ENCODE peak calls at places on chromosomes 12 and 14, in four cellular contexts. F, Q, W and Y are unnamed samples.

GRCh38 chr14:72888636-72889201 is 5.2 kb downstream of the DPF3 start:
- DNase-seq in F (no peak), W (no peak), Q (no peak), Y (no peak)

GRCh38 chr12:52167578-52167977 is 24.2 kb downstream of the KRT80 start:
- DNase-seq in W (no peak), F (no peak), Q (no peak), Y (no peak)

GRCh38 chr14:50045039-50045711 is 71.2 kb downstream of the VCPKMT start:
- DNase-seq in Q (peak; percentile 48), W (peak; percentile 82), F (no peak), Y (no peak)

GRCh38 chr12:108966378-108967151 is 54.3 kb downstream of the SVOP start:
- DNase-seq in W (no peak), F (no peak), Q (no peak), Y (no peak)

GRCh38 chr12:124621296-124621660 is 53.9 kb upstream of the NCOR2 start:
- DNase-seq in W (no peak), F (no peak), Q (no peak), Y (peak; percentile 38)

GRCh38 chr14:86013663-86014062 is 483.7 kb downstream of the FLRT2 start:
- DNase-seq in F (no peak), Q (no peak), W (peak; percentile 46), Y (no peak)

GRCh38 chr14:75562048-75562447 is 16.4 kb upstream of the FLVCR2 start:
- DNase-seq in W (no peak), Q (no peak), F (no peak), Y (no peak)

GRCh38 chr12:88952543-88952942 is 372.3 kb upstream of the KITLG start:
- DNase-seq in F (no peak), Q (no peak), W (peak; percentile 15), Y (no peak)

GRCh38 chr12:2183556-2184541 is 131.1 kb downstream of the CACNA1C start:
- DNase-seq in W (peak; percentile 11), F (no peak), Q (no peak), Y (no peak)

GRCh38 chr12:5756443-5756842 is 188.6 kb downstream of the ANO2 start:
- DNase-seq in W (no peak), Q (no peak), F (no peak), Y (no peak)

GRCh38 chr12:65993173-65993572 is 137.4 kb downstream of the LLPH start:
- DNase-seq in W (no peak), Q (no peak), F (no peak), Y (no peak)

GRCh38 chr12:164207-164606 is 49.8 kb downstream of the SLC6A12 start:
- DNase-seq in W (no peak), Q (peak; percentile 19), F (no peak), Y (no peak)

GRCh38 chr14:42556551-42556950 is 949.9 kb downstream of the LRFN5 start:
- DNase-seq in W (no peak), Q (no peak), F (no peak), Y (no peak)

GRCh38 chr12:49126852-49127763 is 4.1 kb downstream of the TUBA1B start:
- DNase-seq in W (no peak), F (no peak), Q (peak; percentile 51), Y (no peak)

GRCh38 chr14:58100735-58101368 is 51.2 kb downstream of the ARMH4 start:
- DNase-seq in Q (no peak), F (no peak), W (no peak), Y (no peak)

GRCh38 chr14:54355698-54356097 is 41.1 kb upstream of the CDKN3 start:
- DNase-seq in F (no peak), W (no peak), Q (no peak), Y (no peak)

GRCh38 chr14:58817846-58818245 is 180.1 kb downstream of the DACT1 start:
- DNase-seq in Q (no peak), F (no peak), W (no peak), Y (no peak)

GRCh38 chr12:63410197-63410596 is 258.1 kb downstream of the DPY19L2 start:
- DNase-seq in W (no peak), Q (no peak), F (no peak), Y (no peak)

GRCh38 chr14:42004321-42004720 is 397.6 kb downstream of the LRFN5 start:
- DNase-seq in W (no peak), Q (no peak), F (no peak), Y (no peak)

GRCh38 chr12:112111931-112112330 is 3.3 kb upstream of the NAA25 start:
- DNase-seq in F (no peak), Q (peak; percentile 35), W (no peak), Y (no peak)

GRCh38 chr14:50064993-50065392 is 51.4 kb downstream of the VCPKMT start:
- DNase-seq in Q (no peak), F (no peak), W (no peak), Y (no peak)

GRCh38 chr14:102973706-102974280 is 51.3 kb downstream of the AMN start:
- DNase-seq in F (no peak), W (no peak), Q (no peak), Y (no peak)

GRCh38 chr14:73696466-73697390 is 17.5 kb downstream of the PNMA1 start:
- DNase-seq in Q (peak; percentile 14), F (peak; percentile 45), W (peak; percentile 10), Y (no peak)

GRCh38 chr12:12788131-12788530 is 2.7 kb downstream of the APOLD1 start:
- DNase-seq in Q (no peak), F (no peak), W (no peak), Y (no peak)

GRCh38 chr14:51451561-51451960 is 200.1 kb upstream of the FRMD6 start:
- DNase-seq in W (no peak), F (no peak), Q (no peak), Y (no peak)

GRCh38 chr12:179131-179884 is 34.6 kb downstream of the SLC6A12 start:
- DNase-seq in F (no peak), W (no peak), Q (no peak), Y (no peak)

GRCh38 chr14:101032433-101032832 is 128.9 kb upstream of the RTL1 start:
- DNase-seq in F (no peak), Q (no peak), W (no peak), Y (no peak)

GRCh38 chr12:19179986-19180385 is 50.5 kb downstream of the PLEKHA5 start:
- DNase-seq in Q (no peak), W (no peak), F (no peak), Y (no peak)

GRCh38 chr14:60757617-60758016 is 23.1 kb downstream of the MNAT1 start:
- DNase-seq in Q (no peak), F (no peak), W (no peak), Y (no peak)

GRCh38 chr12:83432176-83432719 is 745.5 kb downstream of the TMTC2 start:
- DNase-seq in F (no peak), Q (no peak), W (no peak), Y (peak; percentile 13)

GRCh38 chr12:45762185-45763110 is 32.9 kb downstream of the ARID2 start:
- DNase-seq in F (peak; percentile 26), Q (peak; percentile 55), W (peak; percentile 28), Y (no peak)

GRCh38 chr12:73950506-73950905 is 587.1 kb upstream of the ATXN7L3B start:
- DNase-seq in W (no peak), F (no peak), Q (no peak), Y (no peak)

GRCh38 chr12:117152793-117153775 is 37.2 kb downstream of the FBXO21 start:
- DNase-seq in W (no peak), Q (no peak), F (no peak), Y (no peak)
- TF ChIP-seq NR3C1 in W (no peak), Q (no peak), F (no peak), Y (no peak)

DNA sequence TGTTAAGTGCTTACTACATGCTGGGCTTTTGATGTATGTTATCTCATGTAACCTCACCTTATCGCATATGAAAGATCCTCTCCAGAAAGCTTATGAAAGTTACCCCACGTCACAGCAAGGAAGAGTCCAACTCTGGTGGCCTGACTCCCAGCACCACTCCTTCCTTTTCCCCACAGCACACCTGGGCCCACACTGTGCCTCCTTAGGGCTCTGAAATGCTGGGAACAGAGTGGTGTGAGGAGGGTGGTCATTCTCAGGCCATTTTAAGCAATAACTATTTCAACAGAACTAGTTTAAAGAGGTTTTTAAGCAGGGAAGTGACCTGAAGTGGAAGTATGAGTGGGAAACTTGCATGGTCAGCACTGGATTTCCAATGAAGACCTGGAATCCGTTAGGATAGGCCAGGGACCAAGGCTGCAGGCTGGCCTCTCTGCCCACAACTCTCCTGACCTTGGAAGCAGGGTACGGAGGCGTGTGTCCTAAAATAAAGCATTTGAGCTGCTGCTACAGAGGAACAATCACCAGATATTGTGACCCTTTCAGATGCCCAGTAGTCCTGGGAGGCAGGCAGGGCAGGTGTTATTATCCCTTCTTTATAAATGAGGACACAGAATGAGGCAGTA is 67.2 kb upstream of the TMEM263 start:
- DNase-seq in F (no peak), W (no peak), Q (no peak), Y (no peak)
- TF ChIP-seq NR3C1 in F (no peak), W (no peak), Q (no peak), Y (no peak)

GRCh38 chr12:130911933-130912332 is 40.1 kb downstream of the RAN start:
- DNase-seq in W (no peak), Q (no peak), F (no peak), Y (no peak)

GRCh38 chr12:130920119-130920703 is 33.5 kb upstream of the ADGRD1 start:
- DNase-seq in F (no peak), W (peak; percentile 74), Q (no peak), Y (no peak)

GRCh38 chr12:130919115-130919514 is 34.6 kb upstream of the ADGRD1 start:
- DNase-seq in F (no peak), W (no peak), Q (no peak), Y (no peak)

GRCh38 chr12:130917607-130918006 is 36.1 kb upstream of the ADGRD1 start:
- DNase-seq in Q (no peak), F (no peak), W (no peak), Y (no peak)

GRCh38 chr12:130916251-130916911 is 37.3 kb upstream of the ADGRD1 start:
- DNase-seq in W (peak; percentile 42), Q (peak; percentile 78), F (peak; percentile 56), Y (peak; percentile 69)
- TF ChIP-seq NR3C1 in W (no peak), Q (no peak), F (no peak), Y (no peak)

GRCh38 chr14:68015356-68016242 is 196.0 kb downstream of the RAD51B start:
- DNase-seq in W (no peak), F (no peak), Q (no peak), Y (no peak)

GRCh38 chr14:68016243-68016914 is 196.8 kb downstream of the RAD51B start:
- DNase-seq in W (no peak), Q (no peak), F (no peak), Y (no peak)

GRCh38 chr14:68020999-68021663 is 201.6 kb downstream of the RAD51B start:
- DNase-seq in W (no peak), Q (no peak), F (no peak), Y (no peak)

GRCh38 chr14:68020493-68020892 is 200.9 kb downstream of the RAD51B start:
- DNase-seq in F (no peak), W (no peak), Q (no peak), Y (no peak)

DNA sequence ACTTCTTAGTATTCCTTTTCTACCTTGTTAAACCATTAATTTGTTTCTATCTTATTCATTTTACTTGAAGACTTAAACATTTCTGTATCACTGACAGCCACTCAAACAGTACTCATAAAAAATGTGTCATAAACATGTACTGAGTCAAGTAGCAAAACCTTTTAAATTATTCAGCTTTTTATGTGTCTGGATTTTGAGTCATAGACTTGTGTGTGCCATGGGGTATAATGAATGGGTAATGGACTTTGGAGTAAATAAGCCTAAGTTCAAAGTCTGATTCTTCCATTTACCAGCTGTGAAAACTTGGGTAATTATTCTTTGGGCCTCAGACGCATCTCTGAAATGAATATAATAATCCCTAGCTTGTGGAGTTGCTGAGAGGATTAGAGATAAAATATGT is 199.0 kb downstream of the RAD51B start:
- DNase-seq in Q (no peak), W (peak; percentile 30), F (no peak), Y (no peak)
- TF ChIP-seq NR3C1 in Q (no peak), W (no peak), F (no peak), Y (no peak)